ENCODE peak calls at places on chromosomes 4 and X, in eight cellular contexts. W is sigmoid colon, I is ovary, M is body of pancreas, A is A549, F is IMR-90, Z is HCT116, G is H1. S is an unnamed sample.

GRCh38 chr4:156771171-156771837 is 200.3 kb downstream of the PDGFC start:
- DNase-seq in F (peak), A (no peak), M (peak), I (no peak), W (no peak), Z (peak), G (no peak), S (no peak)

GRCh38 chrX:76172325-76172887 is 456 bp upstream of the PBDC1 start:
- DNase-seq in W (no peak), A (no peak), F (no peak), I (no peak), Z (no peak), G (no peak), M (no peak), S (no peak)

GRCh38 chrX:85499400-85499799 is 119.9 kb upstream of the POF1B start:
- DNase-seq in I (no peak), W (no peak), F (no peak), A (no peak), Z (no peak), G (no peak), M (no peak), S (no peak)

GRCh38 chr4:111697176-111697962 is 447.9 kb upstream of the FAM241A start:
- DNase-seq in G (no peak), M (no peak), W (no peak), I (no peak), A (no peak), Z (no peak), F (no peak), S (no peak)

GRCh38 chr4:946103-946450 is 13.8 kb downstream of the TMEM175 start:
- DNase-seq in G (no peak), W (no peak), Z (no peak), A (no peak), M (no peak), I (peak), F (no peak), S (no peak)

GRCh38 chr4:71184195-71184781 is 154.5 kb upstream of the SLC4A4 start:
- DNase-seq in I (no peak), W (no peak), F (peak), A (peak), Z (peak), G (no peak), M (peak), S (no peak)

GRCh38 chr4:657338-658030 is 16.6 kb downstream of the ATP5ME start:
- DNase-seq in A (no peak), G (no peak), F (no peak), M (no peak), W (peak), I (no peak), Z (no peak), S (no peak)

GRCh38 chr4:33411182-33411581 is 2691.0 kb downstream of the PCDH7 start:
- DNase-seq in Z (peak), M (no peak), F (no peak), I (no peak), G (no peak), A (no peak), W (no peak), S (no peak)

GRCh38 chr4:721261-722171 is 15.9 kb downstream of the PCGF3 start:
- DNase-seq in G (no peak), I (peak), A (no peak), Z (no peak), W (no peak), M (no peak), F (no peak), S (no peak)

GRCh38 chr4:80322716-80323115 is 12.8 kb upstream of the CFAP299 start:
- DNase-seq in F (peak), M (no peak), Z (no peak), A (no peak), I (no peak), G (no peak), W (no peak), S (no peak)

GRCh38 chr4:150381026-150381425 is 200.9 kb upstream of the MAB21L2 start:
- DNase-seq in F (no peak), G (no peak), W (no peak), A (no peak), I (no peak), Z (no peak), M (no peak), S (no peak)

GRCh38 chrX:115547448-115547847 is 13.5 kb upstream of the PLS3 start:
- DNase-seq in Z (no peak), W (no peak), A (no peak), G (no peak), I (no peak), F (no peak), M (no peak), S (no peak)

GRCh38 chrX:74924449-74925209 is 623 bp downstream of the NEXMIF start:
- DNase-seq in M (peak), F (no peak), Z (no peak), G (no peak), W (peak), A (peak), I (peak), S (no peak)
- TF ChIP-seq POLR2A in M (peak), F (no peak), Z (no peak), G (no peak), W (no peak), A (no peak), I (no peak), S (no peak)

GRCh38 chr4:47031713-47032404 is 492 bp downstream of the GABRB1 start:
- DNase-seq in I (no peak), A (no peak), G (no peak), W (no peak), Z (no peak), M (no peak), F (no peak), S (no peak)

GRCh38 chr4:47038263-47038662 is 6.9 kb downstream of the GABRB1 start:
- DNase-seq in Z (no peak), A (no peak), M (no peak), W (no peak), I (no peak), G (no peak), F (no peak), S (no peak)

GRCh38 chr4:47031011-47031678 is at the start of gene GABRB1:
- DNase-seq in W (peak), Z (no peak), M (peak), F (peak), G (peak), I (peak), A (no peak), S (no peak)

DNA sequence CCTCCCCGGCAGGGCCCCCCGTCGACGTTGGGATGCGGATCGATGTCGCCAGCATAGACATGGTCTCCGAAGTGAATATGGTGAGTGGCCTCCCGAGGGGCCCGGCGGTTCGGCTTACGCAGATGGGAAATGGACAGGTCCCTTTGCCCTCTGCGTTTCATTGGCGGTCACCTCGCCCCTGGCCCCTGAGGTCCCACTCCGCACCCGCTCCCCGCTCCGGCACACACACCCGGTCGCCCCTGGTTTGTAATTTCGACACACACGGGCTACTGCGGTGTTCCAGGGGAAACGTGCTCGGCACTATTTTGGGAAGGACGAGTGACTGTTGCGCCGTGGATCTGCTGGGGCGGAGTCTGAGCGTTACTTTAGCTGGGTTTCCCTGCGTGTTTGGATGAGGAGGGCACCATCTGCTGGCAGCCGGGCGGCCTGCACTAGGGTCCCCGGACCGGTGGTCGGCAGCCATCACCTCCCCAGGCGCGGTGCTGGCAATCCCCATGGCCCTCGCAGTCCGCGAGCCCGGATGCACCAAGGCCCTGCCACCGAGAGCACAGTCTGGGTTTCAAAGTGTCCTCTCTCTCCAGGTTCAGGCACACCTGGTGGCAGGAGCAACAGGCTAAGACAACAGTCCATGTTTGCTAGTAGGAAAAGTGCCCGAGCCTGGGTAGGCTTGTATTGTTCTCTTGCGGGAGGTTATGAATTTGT is 1.2 kb downstream of the GABRB1 start:
- DNase-seq in A (peak), F (peak), M (peak), G (peak), W (peak), Z (no peak), I (peak), S (no peak)
- TF ChIP-seq CTCF in A (peak), F (peak), M (peak), G (peak), W (peak), Z (no peak), I (no peak), S (peak)

GRCh38 chrX:123859828-123860505 is at the start of gene XIAP:
- DNase-seq in W (peak), Z (peak), A (peak), F (peak), G (peak), I (peak), M (peak), S (peak)

GRCh38 chrX:123859409-123859827 is 435 bp upstream of the XIAP start:
- DNase-seq in W (no peak), M (peak), A (no peak), F (no peak), Z (no peak), G (no peak), I (peak), S (no peak)

GRCh38 chrX:123860983-123861382 is 1.1 kb downstream of the XIAP start:
- DNase-seq in W (no peak), M (peak), F (peak), G (no peak), I (no peak), A (no peak), Z (no peak), S (no peak)

DNA sequence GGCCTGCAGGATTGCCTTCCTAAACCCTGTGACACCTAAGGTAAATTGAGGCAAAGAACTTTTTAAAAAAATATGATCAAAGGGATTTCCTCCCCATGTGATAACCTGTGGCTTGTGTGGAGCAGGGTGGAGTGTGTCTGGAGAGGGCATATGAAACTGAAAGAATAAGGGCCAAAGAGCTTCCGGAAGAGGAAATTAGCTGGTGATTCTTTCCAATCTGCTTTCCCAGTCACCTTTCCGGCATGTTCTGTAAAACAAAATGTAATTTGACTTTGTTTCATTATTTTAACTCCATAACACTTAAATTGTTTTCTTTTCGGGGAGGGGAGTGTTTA is 620 bp downstream of the XIAP start:
- DNase-seq in W (no peak), I (no peak), M (no peak), A (peak), F (no peak), Z (no peak), G (no peak), S (no peak)
- TF ChIP-seq POLR2A in W (no peak), I (no peak), M (peak), A (no peak), F (no peak), Z (no peak), G (no peak), S (no peak)

DNA sequence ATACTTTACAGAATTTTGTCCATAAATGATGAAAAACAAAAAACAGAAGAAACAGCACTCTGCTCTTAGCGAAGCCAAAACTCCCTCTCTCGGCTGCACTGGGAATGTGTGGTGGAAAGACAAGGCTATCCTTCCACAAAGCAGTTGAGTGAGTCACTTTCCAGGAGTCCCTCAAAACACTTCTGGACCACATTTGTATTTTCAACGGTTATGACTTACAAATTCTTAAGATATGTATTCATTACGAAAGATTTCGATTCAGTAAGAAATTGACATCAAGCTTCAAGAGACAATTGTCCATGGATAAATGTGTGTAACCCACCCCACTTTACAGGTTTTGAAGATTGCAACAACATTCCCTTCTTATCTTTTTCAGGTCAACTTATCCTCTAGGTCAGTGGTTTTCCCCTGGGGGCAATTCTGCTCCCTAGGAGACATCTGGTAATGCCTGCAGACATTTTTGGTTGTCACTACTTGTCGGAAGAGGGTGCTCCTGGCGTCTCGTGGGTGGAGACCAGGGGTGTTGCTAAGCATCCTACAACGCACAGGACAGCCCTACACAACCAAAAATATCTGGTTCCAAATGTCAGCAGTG is 66.7 kb upstream of the MTNR1A start:
- DNase-seq in I (no peak), W (no peak), M (no peak), Z (no peak), A (no peak), G (no peak), F (peak), S (no peak)
- TF ChIP-seq CTCF in I (no peak), W (no peak), M (no peak), Z (no peak), A (no peak), G (no peak), F (peak), S (no peak)

GRCh38 chr4:184267206-184267608 is 49.5 kb upstream of the ENPP6 start:
- DNase-seq in W (no peak), A (no peak), F (no peak), Z (no peak), G (no peak), M (no peak), I (no peak), S (peak)
- TF ChIP-seq POLR2A in W (no peak), A (no peak), F (no peak), Z (no peak), G (no peak), M (no peak), I (no peak), S (no peak)

GRCh38 chr4:38861791-38862190 is 5.2 kb upstream of the TLR6 start:
- DNase-seq in W (no peak), F (no peak), M (no peak), G (no peak), A (no peak), Z (no peak), I (no peak), S (peak)

GRCh38 chr4:38858097-38858420 is 1.4 kb upstream of the TLR6 start:
- DNase-seq in G (no peak), Z (no peak), F (no peak), A (no peak), W (no peak), M (no peak), I (no peak), S (no peak)

GRCh38 chr4:38857354-38858096 is 908 bp upstream of the TLR6 start:
- DNase-seq in Z (peak), A (peak), G (no peak), F (peak), I (no peak), W (no peak), M (no peak), S (no peak)

GRCh38 chr4:38859501-38859900 is 2.9 kb upstream of the TLR6 start:
- DNase-seq in F (no peak), W (no peak), I (no peak), M (no peak), A (no peak), Z (no peak), G (no peak), S (no peak)

DNA sequence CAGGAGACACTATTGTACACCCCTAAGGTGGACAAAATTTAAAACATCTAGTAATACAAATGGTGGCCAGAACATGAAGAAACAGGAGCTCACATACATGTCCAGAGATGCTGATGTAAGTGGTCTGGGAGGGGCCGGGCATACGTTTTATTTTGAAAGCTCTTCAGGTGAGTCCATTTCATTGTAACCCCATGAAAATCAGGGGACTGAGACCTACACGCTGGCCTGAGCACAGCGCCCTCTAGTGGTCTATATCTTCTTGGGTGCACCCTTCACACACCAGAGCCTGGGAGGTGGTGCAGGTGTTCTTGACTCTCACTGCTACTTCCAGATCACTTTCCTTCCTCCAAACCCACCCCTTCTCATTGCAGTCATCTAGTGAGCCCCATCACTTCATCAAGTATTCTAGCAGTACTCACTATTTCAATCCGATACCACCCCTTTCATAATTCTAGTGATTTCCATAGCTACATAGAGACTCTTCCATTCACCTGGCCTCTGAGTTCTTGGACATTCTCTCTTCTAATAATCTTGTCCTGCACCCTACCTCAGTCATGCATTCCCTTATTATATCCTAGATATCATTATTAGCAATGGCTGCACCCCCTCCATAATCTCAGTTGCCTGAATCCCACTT is 4.3 kb upstream of the TLR6 start:
- DNase-seq in A (peak), M (peak), I (no peak), G (no peak), F (peak), W (no peak), Z (peak), S (no peak)
- TF ChIP-seq CTCF in A (peak), M (peak), I (no peak), G (peak), F (peak), W (peak), Z (peak), S (peak)

S was measured in vagina.